ENCODE peak calls at places on chromosomes 5 and 9, in four cellular contexts. V, G, H and Q are unnamed samples.

GRCh38 chr9:35689601-35690446 is at the start of gene TPM2:
- DNase-seq in V (no peak), G (no peak), H (peak; percentile 71), Q (peak; percentile 78)

GRCh38 chr9:6354072-6354686 is 26.0 kb downstream of the TPD52L3 start:
- DNase-seq in V (peak; percentile 19), G (no peak), H (no peak), Q (no peak)

GRCh38 chr9:110095238-110095637 is 112.7 kb downstream of the C9orf152 start:
- DNase-seq in V (no peak), G (no peak), H (no peak), Q (no peak)

GRCh38 chr5:8770431-8770830 is 775.4 kb downstream of the SEMA5A start:
- DNase-seq in V (no peak), G (no peak), H (no peak), Q (no peak)

GRCh38 chr9:135914921-135915320 is 7.6 kb upstream of the CAMSAP1 start:
- DNase-seq in V (no peak), G (no peak), H (no peak), Q (no peak)

GRCh38 chr5:80755634-80756033 is 100.9 kb upstream of the DHFR start:
- DNase-seq in V (peak; percentile 10), G (no peak), H (no peak), Q (no peak)

GRCh38 chr5:1460054-1460682 is 14.9 kb upstream of the SLC6A3 start:
- DNase-seq in V (no peak), G (no peak), H (peak; percentile 4), Q (peak; percentile 45)

GRCh38 chr5:147565524-147565923 is 55.7 kb upstream of the DPYSL3 start:
- DNase-seq in V (no peak), G (no peak), H (no peak), Q (no peak)

GRCh38 chr9:29625292-29625731 is 2052.0 kb upstream of the C9orf72 start:
- DNase-seq in V (no peak), G (no peak), H (no peak), Q (no peak)

GRCh38 chr5:116509483-116510244 is 65.0 kb downstream of the SEMA6A start:
- DNase-seq in V (no peak), G (no peak), H (no peak), Q (no peak)

GRCh38 chr5:73433272-73433981 is 15.2 kb downstream of the FOXD1 start:
- DNase-seq in V (no peak), G (no peak), H (no peak), Q (no peak)

GRCh38 chr5:1118231-1118698 is 6.4 kb upstream of the SLC12A7 start:
- DNase-seq in V (no peak), G (no peak), H (peak; percentile 74), Q (no peak)

GRCh38 chr9:134306583-134307222 is 19.6 kb upstream of the RXRA start:
- DNase-seq in V (no peak), G (no peak), H (peak; percentile 13), Q (peak; percentile 46)

GRCh38 chr9:131324736-131325679 is 35.5 kb downstream of the PLPP7 start:
- DNase-seq in V (no peak), G (no peak), H (no peak), Q (peak; percentile 35)

GRCh38 chr9:115548826-115549225 is 430.9 kb upstream of the TNC start:
- DNase-seq in V (no peak), G (no peak), H (no peak), Q (no peak)

GRCh38 chr9:94772128-94772527 is 45.6 kb downstream of the AOPEP start:
- DNase-seq in V (no peak), G (no peak), H (no peak), Q (no peak)

GRCh38 chr5:178387061-178387855 is 154.7 kb upstream of the PHYKPL start:
- DNase-seq in V (no peak), G (no peak), H (no peak), Q (peak; percentile 37)

GRCh38 chr5:155546075-155546474 is 532.5 kb downstream of the KIF4B start:
- DNase-seq in V (no peak), G (no peak), H (no peak), Q (no peak)

GRCh38 chr9:127716412-127716811 is 533 bp downstream of the TTC16 start:
- DNase-seq in V (no peak), G (no peak), H (no peak), Q (no peak)

GRCh38 chr5:133397432-133397831 is 214.9 kb downstream of the FSTL4 start:
- DNase-seq in V (no peak), G (no peak), H (no peak), Q (no peak)

GRCh38 chr9:102631559-102631958 is 363.6 kb upstream of the CYLC2 start:
- DNase-seq in V (no peak), G (no peak), H (no peak), Q (no peak)

GRCh38 chr9:77600810-77601209 is 47.3 kb downstream of the GNA14 start:
- DNase-seq in V (no peak), G (no peak), H (no peak), Q (peak; percentile 16)

GRCh38 chr5:33810491-33811120 is 81.2 kb downstream of the ADAMTS12 start:
- DNase-seq in V (no peak), G (no peak), H (peak; percentile 24), Q (no peak)

GRCh38 chr5:137252513-137252912 is 246.6 kb downstream of the SPOCK1 start:
- DNase-seq in V (no peak), G (no peak), H (no peak), Q (no peak)

GRCh38 chr5:66987949-66988838 is 208.4 kb downstream of the CD180 start:
- DNase-seq in V (no peak), G (no peak), H (no peak), Q (no peak)

GRCh38 chr5:169574147-169574646 is 9.4 kb upstream of the SPDL1 start:
- DNase-seq in V (no peak), G (no peak), H (no peak), Q (no peak)

GRCh38 chr9:90034071-90034470 is 429.3 kb downstream of the GADD45G start:
- DNase-seq in V (no peak), G (no peak), H (no peak), Q (no peak)

GRCh38 chr5:16413461-16413860 is 52.1 kb downstream of the ZNF622 start:
- DNase-seq in V (no peak), G (no peak), H (no peak), Q (no peak)

GRCh38 chr5:83145241-83145640 is 67.9 kb downstream of the XRCC4 start:
- DNase-seq in V (no peak), G (no peak), H (no peak), Q (no peak)

GRCh38 chr9:111994831-111995458 is 98.3 kb downstream of the UGCG start:
- DNase-seq in V (peak; percentile 30), G (no peak), H (no peak), Q (no peak)

GRCh38 chr5:80208337-80208736 is 47.5 kb downstream of the SERINC5 start:
- DNase-seq in V (no peak), G (no peak), H (no peak), Q (no peak)

GRCh38 chr5:6744841-6745705 is 31.8 kb downstream of the TENT4A start:
- DNase-seq in V (no peak), G (no peak), H (no peak), Q (no peak)